ENCODE peak calls at places on chromosome 17, in four cellular contexts. One of them, this sample, is unnamed. For H3K4me1, the result is how much of the 10 kb centered on the place peaks cover.

GRCh38 chr17:44442806-44443205 is 53.4 kb upstream of the ITGA2B start:
- DNase-seq in heart right ventricle: no peak
- DNase-seq in pancreas: no peak
- DNase-seq in body of pancreas: no peak
- DNase-seq in this sample: no peak

GRCh38 chr17:38761612-38762011 is 9.1 kb downstream of the PSMB3 start:
- DNase-seq in body of pancreas: no peak
- DNase-seq in pancreas: no peak
- DNase-seq in heart right ventricle: no peak
- DNase-seq in this sample: no peak

GRCh38 chr17:64202683-64203430 is 60.2 kb downstream of the TEX2 start:
- DNase-seq in body of pancreas: no peak
- DNase-seq in pancreas: no peak
- DNase-seq in heart right ventricle: no peak
- DNase-seq in this sample: no peak

GRCh38 chr17:31496601-31497000 is 105.1 kb downstream of the RAB11FIP4 start:
- DNase-seq in body of pancreas: no peak
- DNase-seq in heart right ventricle: no peak
- DNase-seq in pancreas: no peak
- DNase-seq in this sample: no peak

GRCh38 chr17:67500261-67500660 is 123.2 kb downstream of the PITPNC1 start:
- DNase-seq in heart right ventricle: no peak
- DNase-seq in body of pancreas: no peak
- DNase-seq in pancreas: no peak
- DNase-seq in this sample: no peak

GRCh38 chr17:81391268-81391963 is 3.8 kb upstream of the BAHCC1 start:
- DNase-seq in body of pancreas: peak
- DNase-seq in pancreas: peak
- DNase-seq in heart right ventricle: no peak
- DNase-seq in this sample: no peak

GRCh38 chr17:73424571-73424970 is 112.8 kb upstream of the CDC42EP4 start:
- DNase-seq in heart right ventricle: no peak
- DNase-seq in body of pancreas: no peak
- DNase-seq in pancreas: no peak
- DNase-seq in this sample: no peak

GRCh38 chr17:40345161-40346034 is 19.1 kb downstream of the GJD3 start:
- DNase-seq in pancreas: peak
- DNase-seq in heart right ventricle: peak
- DNase-seq in body of pancreas: peak
- DNase-seq in this sample: peak

GRCh38 chr17:41394254-41395016 is 3.0 kb downstream of the KRT31 start:
- DNase-seq in pancreas: no peak
- DNase-seq in body of pancreas: no peak
- DNase-seq in heart right ventricle: no peak
- DNase-seq in this sample: no peak

GRCh38 chr17:14310101-14310500 is 9.2 kb downstream of the HS3ST3B1 start:
- DNase-seq in pancreas: peak
- DNase-seq in heart right ventricle: no peak
- DNase-seq in body of pancreas: no peak
- DNase-seq in this sample: no peak

GRCh38 chr17:79202476-79202875 is 127.9 kb downstream of the ENGASE start:
- DNase-seq in heart right ventricle: no peak
- DNase-seq in pancreas: no peak
- DNase-seq in body of pancreas: no peak
- DNase-seq in this sample: no peak

GRCh38 chr17:31830971-31831755 is 27.9 kb downstream of the COPRS start:
- DNase-seq in heart right ventricle: no peak
- DNase-seq in pancreas: no peak
- DNase-seq in body of pancreas: no peak
- DNase-seq in this sample: no peak

GRCh38 chr17:55743103-55743679 is 7.7 kb upstream of the PCTP start:
- DNase-seq in pancreas: peak
- DNase-seq in heart right ventricle: no peak
- DNase-seq in body of pancreas: peak
- DNase-seq in this sample: no peak

GRCh38 chr17:62668091-62668804 is 40.8 kb downstream of the MRC2 start:
- DNase-seq in heart right ventricle: no peak
- DNase-seq in body of pancreas: no peak
- DNase-seq in pancreas: no peak
- DNase-seq in this sample: no peak

GRCh38 chr17:81073967-81074366 is 39.0 kb downstream of the BAIAP2 start:
- DNase-seq in pancreas: no peak
- DNase-seq in body of pancreas: no peak
- DNase-seq in heart right ventricle: no peak
- DNase-seq in this sample: no peak

GRCh38 chr17:7328840-7329359 is at the start of gene NEURL4:
- DNase-seq in heart right ventricle: no peak
- DNase-seq in body of pancreas: no peak
- DNase-seq in pancreas: no peak
- DNase-seq in this sample: no peak

GRCh38 chr17:65739026-65739425 is 177.6 kb upstream of the AXIN2 start:
- DNase-seq in pancreas: no peak
- DNase-seq in heart right ventricle: no peak
- DNase-seq in body of pancreas: no peak
- DNase-seq in this sample: no peak

GRCh38 chr17:67274466-67274865 is 29.5 kb upstream of the HELZ start:
- DNase-seq in pancreas: no peak
- DNase-seq in body of pancreas: no peak
- DNase-seq in heart right ventricle: no peak
- DNase-seq in this sample: no peak

GRCh38 chr17:73644145-73645049 is at the start of gene SDK2:
- DNase-seq in heart right ventricle: no peak
- DNase-seq in body of pancreas: no peak
- DNase-seq in pancreas: no peak
- DNase-seq in this sample: peak

GRCh38 chr17:15171433-15172047 is 93.6 kb downstream of the PMP22 start:
- DNase-seq in heart right ventricle: peak
- DNase-seq in pancreas: peak
- DNase-seq in body of pancreas: peak
- DNase-seq in this sample: peak

GRCh38 chr17:67489273-67489672 is 112.2 kb downstream of the PITPNC1 start:
- DNase-seq in heart right ventricle: no peak
- DNase-seq in pancreas: no peak
- DNase-seq in body of pancreas: no peak
- DNase-seq in this sample: no peak

GRCh38 chr17:29039764-29040598 is 3.0 kb upstream of the PIPOX start:
- DNase-seq in pancreas: no peak
- DNase-seq in heart right ventricle: no peak
- DNase-seq in body of pancreas: no peak
- DNase-seq in this sample: no peak

GRCh38 chr17:80208050-80208449 is 12.1 kb downstream of the SGSH start:
- DNase-seq in body of pancreas: no peak
- DNase-seq in pancreas: no peak
- DNase-seq in heart right ventricle: no peak
- DNase-seq in this sample: no peak

GRCh38 chr17:72580321-72581127 is 459.7 kb downstream of the SOX9 start:
- DNase-seq in body of pancreas: peak
- DNase-seq in heart right ventricle: no peak
- DNase-seq in pancreas: peak
- DNase-seq in this sample: no peak

GRCh38 chr17:3864534-3864933 is 18.5 kb upstream of the NCBP3 start:
- DNase-seq in body of pancreas: no peak
- DNase-seq in pancreas: no peak
- DNase-seq in heart right ventricle: no peak
- DNase-seq in this sample: no peak

GRCh38 chr17:79750650-79751545 is 20.2 kb downstream of the ENPP7 start:
- DNase-seq in heart right ventricle: no peak
- DNase-seq in pancreas: no peak
- DNase-seq in body of pancreas: no peak
- DNase-seq in this sample: no peak

GRCh38 chr17:12605222-12605621 is 60.5 kb upstream of the MYOCD start:
- DNase-seq in pancreas: no peak
- DNase-seq in body of pancreas: no peak
- DNase-seq in heart right ventricle: no peak
- DNase-seq in this sample: no peak
- TF ChIP-seq CTCF in pancreas: no peak
- TF ChIP-seq CTCF in body of pancreas: no peak
- TF ChIP-seq CTCF in heart right ventricle: no peak
- TF ChIP-seq CTCF in this sample: no peak

DNA sequence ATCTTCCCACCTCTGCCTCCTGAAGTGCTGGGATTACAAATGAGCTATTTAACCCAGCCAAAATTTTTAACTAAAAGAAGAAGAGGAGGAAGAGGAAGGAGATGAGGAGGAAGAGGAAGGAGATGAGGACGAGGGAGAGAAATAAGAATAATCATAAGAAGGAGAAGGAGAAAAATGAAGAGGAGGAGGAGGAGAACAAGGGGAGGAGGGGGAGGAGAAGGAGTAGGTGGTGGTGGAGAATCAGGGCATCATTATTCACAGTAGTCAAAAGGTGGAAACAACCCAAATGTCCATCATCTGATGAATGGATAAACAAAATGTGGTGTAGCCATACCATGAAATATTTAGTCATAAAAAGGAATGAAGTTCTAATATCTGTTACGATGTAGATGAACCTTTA is 21.2 kb upstream of the MGAT5B start:
- DNase-seq in body of pancreas: no peak
- DNase-seq in pancreas: no peak
- DNase-seq in heart right ventricle: no peak
- DNase-seq in this sample: no peak
- H3K4me1 ChIP-seq in body of pancreas: under half
- H3K4me1 ChIP-seq in pancreas: under half
- H3K4me1 ChIP-seq in heart right ventricle: under half
- H3K4me1 ChIP-seq in this sample: under half

GRCh38 chr17:82782657-82783207 is 30.9 kb downstream of the TBCD start:
- DNase-seq in pancreas: peak
- DNase-seq in heart right ventricle: no peak
- DNase-seq in body of pancreas: no peak
- DNase-seq in this sample: peak

GRCh38 chr17:82783498-82783897 is 31.6 kb downstream of the TBCD start:
- DNase-seq in heart right ventricle: no peak
- DNase-seq in body of pancreas: no peak
- DNase-seq in pancreas: peak
- DNase-seq in this sample: peak

GRCh38 chr17:82780981-82781893 is 29.4 kb downstream of the TBCD start:
- DNase-seq in body of pancreas: no peak
- DNase-seq in pancreas: peak
- DNase-seq in heart right ventricle: no peak
- DNase-seq in this sample: peak

GRCh38 chr17:82780195-82780594 is 28.3 kb downstream of the TBCD start:
- DNase-seq in heart right ventricle: no peak
- DNase-seq in body of pancreas: no peak
- DNase-seq in pancreas: peak
- DNase-seq in this sample: no peak

DNA sequence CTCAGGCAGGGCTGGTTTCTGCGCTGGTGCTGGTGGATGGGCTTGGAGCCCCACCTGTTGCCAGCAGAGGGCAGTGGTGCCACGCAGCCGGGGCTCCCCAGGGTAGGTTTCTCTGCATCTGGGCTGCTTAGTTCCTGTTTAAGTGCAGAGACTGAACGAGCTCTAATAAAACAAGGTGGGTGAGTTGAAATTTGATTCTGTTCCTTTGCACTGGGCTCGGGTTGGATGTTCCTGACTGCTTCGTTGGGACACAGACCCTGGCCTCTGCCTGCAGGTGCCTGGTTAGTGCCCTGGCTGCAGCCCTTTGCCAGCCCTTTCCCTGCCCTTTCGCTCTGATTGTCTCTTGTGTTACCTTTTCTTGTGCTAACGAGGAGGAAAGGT is 30.0 kb downstream of the TBCD start:
- DNase-seq in pancreas: peak
- DNase-seq in body of pancreas: peak
- DNase-seq in heart right ventricle: peak
- DNase-seq in this sample: peak
- H3K27ac ChIP-seq in pancreas: no peak
- H3K27ac ChIP-seq in body of pancreas: no peak
- H3K27ac ChIP-seq in heart right ventricle: peak
- H3K27ac ChIP-seq in this sample: peak

GRCh38 chr17:27980035-27980434 is 62.4 kb upstream of the NLK start:
- DNase-seq in heart right ventricle: peak
- DNase-seq in pancreas: no peak
- DNase-seq in body of pancreas: no peak
- DNase-seq in this sample: no peak

GRCh38 chr17:27975146-27976011 is 67.1 kb upstream of the NLK start:
- DNase-seq in body of pancreas: peak
- DNase-seq in pancreas: peak
- DNase-seq in heart right ventricle: no peak
- DNase-seq in this sample: no peak

GRCh38 chr17:27978689-27979175 is 63.7 kb upstream of the NLK start:
- DNase-seq in body of pancreas: no peak
- DNase-seq in pancreas: no peak
- DNase-seq in heart right ventricle: no peak
- DNase-seq in this sample: no peak

GRCh38 chr17:27976331-27976730 is 66.1 kb upstream of the NLK start:
- DNase-seq in heart right ventricle: no peak
- DNase-seq in pancreas: no peak
- DNase-seq in body of pancreas: no peak
- DNase-seq in this sample: no peak

GRCh38 chr17:27977751-27978688 is 64.5 kb upstream of the NLK start:
- DNase-seq in pancreas: no peak
- DNase-seq in heart right ventricle: no peak
- DNase-seq in body of pancreas: no peak
- DNase-seq in this sample: no peak
- TF ChIP-seq CTCF in pancreas: no peak
- TF ChIP-seq CTCF in heart right ventricle: no peak
- TF ChIP-seq CTCF in body of pancreas: no peak
- TF ChIP-seq CTCF in this sample: no peak

GRCh38 chr17:51260960-51261958 is 913 bp downstream of the UTP18 start:
- DNase-seq in pancreas: no peak
- DNase-seq in body of pancreas: peak
- DNase-seq in heart right ventricle: peak
- DNase-seq in this sample: peak
- H3K4me1 ChIP-seq in pancreas: under half
- H3K4me1 ChIP-seq in body of pancreas: under half
- H3K4me1 ChIP-seq in heart right ventricle: under half
- H3K4me1 ChIP-seq in this sample: under half

GRCh38 chr17:58320570-58321323 is 7.8 kb downstream of the TSPOAP1 start:
- DNase-seq in heart right ventricle: no peak
- DNase-seq in body of pancreas: no peak
- DNase-seq in pancreas: no peak
- DNase-seq in this sample: no peak
- H3K27ac ChIP-seq in heart right ventricle: no peak
- H3K27ac ChIP-seq in body of pancreas: no peak
- H3K27ac ChIP-seq in pancreas: no peak
- H3K27ac ChIP-seq in this sample: no peak

GRCh38 chr17:48904428-48904827 is 3.8 kb upstream of the UBE2Z start:
- DNase-seq in body of pancreas: no peak
- DNase-seq in heart right ventricle: no peak
- DNase-seq in pancreas: no peak
- DNase-seq in this sample: no peak

GRCh38 chr17:48903401-48903800 is 4.8 kb upstream of the UBE2Z start:
- DNase-seq in pancreas: no peak
- DNase-seq in heart right ventricle: no peak
- DNase-seq in body of pancreas: no peak
- DNase-seq in this sample: no peak

GRCh38 chr17:48905987-48906515 is 2.2 kb upstream of the UBE2Z start:
- DNase-seq in body of pancreas: no peak
- DNase-seq in heart right ventricle: no peak
- DNase-seq in pancreas: no peak
- DNase-seq in this sample: no peak

GRCh38 chr17:48901241-48901640 is 7.0 kb upstream of the UBE2Z start:
- DNase-seq in body of pancreas: no peak
- DNase-seq in heart right ventricle: no peak
- DNase-seq in pancreas: no peak
- DNase-seq in this sample: no peak
- TF ChIP-seq CTCF in body of pancreas: no peak
- TF ChIP-seq CTCF in heart right ventricle: no peak
- TF ChIP-seq CTCF in pancreas: no peak
- TF ChIP-seq CTCF in this sample: no peak